ENCODE peak calls at places on chromosomes 1 and 21, in five cellular contexts. Y is gastrocnemius medialis, V is stomach, J is coronary artery, A is lower lobe of right lung. W is an unnamed sample.

GRCh38 chr1:79899914-79900313 is 893.4 kb upstream of the ADGRL4 start:
- DNase-seq in V (no peak), A (no peak), Y (no peak), J (no peak), W (no peak)

GRCh38 chr1:204370176-204370575 is 10.4 kb upstream of the PLEKHA6 start:
- DNase-seq in Y (no peak), J (no peak), A (no peak), V (peak; percentile 24), W (no peak)

GRCh38 chr1:180948357-180948756 is 35.7 kb downstream of the KIAA1614 start:
- DNase-seq in Y (no peak), V (no peak), A (no peak), J (no peak), W (no peak)

GRCh38 chr1:208118306-208118705 is 125.9 kb downstream of the PLXNA2 start:
- DNase-seq in J (no peak), A (no peak), Y (no peak), V (no peak), W (no peak)

GRCh38 chr21:25639922-25640670 is 1.0 kb downstream of the JAM2 start:
- DNase-seq in A (no peak), Y (no peak), J (no peak), V (no peak), W (peak; percentile 65)

GRCh38 chr1:29210278-29211085 is 20.3 kb downstream of the MECR start:
- DNase-seq in A (no peak), Y (no peak), J (no peak), V (no peak), W (no peak)

GRCh38 chr1:208475951-208476824 is 232.0 kb upstream of the PLXNA2 start:
- DNase-seq in A (no peak), V (no peak), J (no peak), Y (no peak), W (no peak)

GRCh38 chr1:6473974-6474814 is 8.2 kb upstream of the TNFRSF25 start:
- DNase-seq in Y (no peak), J (no peak), V (no peak), A (peak; percentile 44), W (no peak)

GRCh38 chr1:154304664-154305337 is 16.1 kb upstream of the AQP10 start:
- DNase-seq in A (no peak), J (no peak), Y (no peak), V (no peak), W (no peak)

GRCh38 chr1:54009406-54009805 is 8.6 kb downstream of the LDLRAD1 start:
- DNase-seq in A (no peak), V (no peak), Y (no peak), J (no peak), W (no peak)

GRCh38 chr1:16207318-16208269 is 4.9 kb downstream of the ARHGEF19 start:
- DNase-seq in J (no peak), V (no peak), A (no peak), Y (no peak), W (no peak)

GRCh38 chr21:38806942-38807284 is 1.2 kb downstream of the ETS2 start:
- DNase-seq in Y (no peak), J (no peak), A (no peak), V (no peak), W (no peak)

GRCh38 chr1:83029916-83030315 is 969.0 kb downstream of the TTLL7 start:
- DNase-seq in A (no peak), Y (no peak), V (no peak), J (no peak), W (no peak)

GRCh38 chr1:153635872-153636271 is 2.0 kb downstream of the CHTOP start:
- DNase-seq in Y (no peak), J (no peak), A (no peak), V (no peak), W (no peak)

GRCh38 chr1:23528245-23528978 is 2.6 kb downstream of the E2F2 start:
- DNase-seq in J (peak; percentile 81), V (peak; percentile 92), A (peak; percentile 91), Y (peak; percentile 90), W (peak; percentile 92)

GRCh38 chr21:9837946-9838801 is 683.2 kb upstream of the TPTE start:
- DNase-seq in J (peak; percentile 72), Y (no peak), V (no peak), A (peak; percentile 53), W (peak; percentile 53)

GRCh38 chr1:230702934-230703678 is 10.8 kb downstream of the AGT start:
- DNase-seq in J (no peak), V (peak; percentile 85), Y (no peak), A (no peak), W (no peak)

GRCh38 chr21:31557421-31557955 is 102.0 kb upstream of the SOD1 start:
- DNase-seq in V (peak; percentile 26), Y (no peak), A (no peak), J (no peak), W (no peak)

GRCh38 chr1:204684551-204685235 is 845 bp downstream of the LRRN2 start:
- DNase-seq in A (no peak), Y (no peak), J (no peak), V (no peak), W (no peak)

GRCh38 chr1:230832466-230832865 is 35.9 kb downstream of the C1orf198 start:
- DNase-seq in Y (no peak), V (no peak), A (no peak), J (peak; percentile 19), W (no peak)

GRCh38 chr1:156253634-156254033 is 5.8 kb upstream of the PAQR6 start:
- DNase-seq in Y (no peak), J (no peak), V (no peak), A (no peak), W (peak; percentile 21)

GRCh38 chr1:167463856-167464565 is 54.3 kb downstream of the CD247 start:
- DNase-seq in A (no peak), Y (no peak), J (no peak), V (no peak), W (no peak)

GRCh38 chr21:27362249-27362648 is 395.4 kb upstream of the ADAMTS5 start:
- DNase-seq in V (no peak), J (no peak), A (no peak), Y (no peak), W (no peak)

GRCh38 chr1:6490181-6491075 is 1.0 kb downstream of the PLEKHG5 start:
- DNase-seq in Y (no peak), A (peak; percentile 76), J (no peak), V (peak; percentile 80), W (no peak)

GRCh38 chr21:41137401-41137800 is 30.6 kb upstream of the BACE2 start:
- DNase-seq in V (no peak), Y (no peak), J (no peak), A (no peak), W (no peak)

GRCh38 chr1:3281735-3282134 is 172.7 kb upstream of the ARHGEF16 start:
- DNase-seq in V (no peak), A (no peak), Y (no peak), J (no peak), W (no peak)

GRCh38 chr1:22108343-22109135 is 34.4 kb downstream of the WNT4 start:
- DNase-seq in Y (no peak), V (no peak), A (no peak), J (no peak), W (no peak)

GRCh38 chr21:41295721-41296254 is 20.8 kb upstream of the FAM3B start:
- DNase-seq in Y (no peak), A (no peak), V (peak; percentile 39), J (no peak), W (no peak)

GRCh38 chr1:221762121-221762520 is 20.2 kb upstream of the DUSP10 start:
- DNase-seq in Y (no peak), J (no peak), V (no peak), A (no peak), W (no peak)

GRCh38 chr1:233672732-233673131 is 58.8 kb downstream of the KCNK1 start:
- DNase-seq in J (no peak), Y (no peak), V (no peak), A (no peak), W (no peak)
- H3K27ac ChIP-seq in J (no peak overlapping the region), Y (no peak overlapping the region), V (peak overlapping the region; percentile 58), A (no peak overlapping the region), W (no peak overlapping the region)

DNA sequence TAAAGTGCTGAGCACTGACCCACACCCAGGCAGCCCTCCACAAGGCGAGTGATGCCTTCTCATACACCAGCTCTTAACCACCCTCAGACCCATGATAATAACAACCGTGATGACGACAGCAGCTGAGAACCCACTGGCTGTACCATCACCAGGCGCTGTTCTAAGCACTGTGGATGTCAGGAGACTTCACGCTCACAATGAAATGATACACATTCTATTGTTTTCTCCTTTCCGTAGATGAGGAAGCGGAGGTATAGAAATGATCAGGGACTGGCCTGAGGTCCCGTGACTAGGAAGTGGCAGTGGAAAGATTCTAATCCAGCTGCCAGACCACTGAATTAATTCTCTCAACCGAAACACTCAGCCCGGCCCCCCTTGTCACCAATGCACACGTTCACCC is 32.6 kb downstream of the SDC3 start:
- DNase-seq in V (no peak), Y (no peak), A (no peak), J (no peak), W (no peak)
- H3K4me3 ChIP-seq in V (no peak overlapping the region), Y (no peak overlapping the region), A (no peak overlapping the region), J (no peak overlapping the region), W (no peak overlapping the region)

DNA sequence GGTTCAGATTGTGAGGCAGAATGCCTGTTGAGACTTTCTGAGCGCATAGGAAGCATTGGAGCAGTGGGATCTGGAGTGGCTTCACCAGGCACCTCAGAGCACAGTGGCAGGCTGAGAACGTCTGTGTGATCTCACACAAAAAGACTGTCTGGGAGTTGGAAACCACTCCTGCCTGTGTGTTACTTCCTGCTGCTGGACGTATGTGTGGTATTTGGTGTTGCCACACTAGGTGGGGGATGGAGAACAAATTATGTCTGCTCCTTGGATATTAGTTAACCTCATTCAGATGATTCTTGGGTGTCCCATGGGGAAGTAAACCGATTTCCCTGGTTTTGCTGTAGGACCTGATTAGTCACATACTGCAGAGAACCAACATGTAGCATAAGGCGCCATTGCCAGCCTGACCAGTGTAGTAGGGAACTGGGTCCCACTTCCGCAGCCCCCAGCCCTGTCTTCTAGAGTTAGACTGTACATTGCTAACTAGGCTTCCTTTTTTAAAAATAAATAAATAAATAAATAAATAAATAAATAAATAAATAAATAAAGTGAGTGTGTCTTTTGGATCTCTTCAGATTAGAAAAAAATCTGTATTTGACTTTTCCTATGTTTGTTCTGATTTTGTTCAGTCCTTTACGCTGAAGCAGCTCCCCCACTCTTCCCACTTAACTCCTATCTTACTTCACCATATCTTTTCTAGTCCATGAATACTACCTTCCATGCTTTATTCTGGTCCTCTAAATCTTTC is 26.9 kb downstream of the UCK2 start:
- DNase-seq in V (no peak), J (no peak), A (no peak), Y (no peak), W (no peak)
- H3K27ac ChIP-seq in V (no peak overlapping the region), J (no peak overlapping the region), A (no peak overlapping the region), Y (peak overlapping the region; percentile 63), W (peak overlapping the region; percentile 90)

GRCh38 chr1:239125888-239126287 is 260.5 kb upstream of the CHRM3 start:
- DNase-seq in V (no peak), A (no peak), Y (no peak), J (no peak), W (no peak)
- H3K4me3 ChIP-seq in V (no peak overlapping the region), A (no peak overlapping the region), Y (no peak overlapping the region), J (no peak overlapping the region), W (no peak overlapping the region)

GRCh38 chr21:28771790-28772501 is 220.7 kb downstream of the LTN1 start:
- DNase-seq in V (no peak), Y (no peak), A (no peak), J (no peak), W (no peak)
- H3K27ac ChIP-seq in V (peak overlapping the region; percentile 45), Y (peak overlapping the region; percentile 58), A (peak overlapping the region; percentile 54), J (peak overlapping the region; percentile 62), W (peak overlapping the region; percentile 64)

GRCh38 chr1:227789042-227789880 is 26.2 kb upstream of the PRSS38 start:
- DNase-seq in J (peak; percentile 74), A (no peak), V (no peak), Y (peak; percentile 38), W (no peak)
- H3K4me3 ChIP-seq in J (peak overlapping the region; percentile 90), A (peak overlapping the region; percentile 68), V (peak overlapping the region; percentile 59), Y (no peak overlapping the region), W (peak overlapping the region; percentile 78)

W was measured in psoas muscle.